ENCODE peak calls at places on chromosome 7, in nine cellular contexts. G is adrenal gland, X is RWPE1, C is BE2C, D is fibroblast of the aortic adventitia, U is Calu3, K is foreskin keratinocyte, M is GM13976, W is natural killer cell. S is an unnamed sample.

GRCh38 chr7:120360918-120361317 is 87.9 kb downstream of the KCND2 start:
- DNase-seq in G (no peak), X (no peak), C (no peak), D (no peak), U (no peak), K (no peak), M (peak), W (no peak), S (no peak)

GRCh38 chr7:100152937-100153666 is 4.4 kb downstream of the LAMTOR4 start:
- DNase-seq in G (no peak), X (no peak), C (peak), D (no peak), U (no peak), K (no peak), M (no peak), W (no peak), S (no peak)

GRCh38 chr7:72099784-72100183 is 312.4 kb downstream of the CALN1 start:
- DNase-seq in G (no peak), X (no peak), C (no peak), D (no peak), U (no peak), K (no peak), M (no peak), W (no peak), S (no peak)

GRCh38 chr7:82598958-82599357 is 155.4 kb upstream of the CACNA2D1 start:
- DNase-seq in G (no peak), X (no peak), C (no peak), D (peak), U (no peak), K (no peak), M (no peak), W (no peak), S (no peak)

GRCh38 chr7:6160191-6160623 is 112.2 kb downstream of the CYTH3 start:
- DNase-seq in G (peak), X (peak), C (peak), D (peak), U (peak), K (peak), M (no peak), W (no peak), S (peak)

GRCh38 chr7:94295805-94296204 is 98.9 kb upstream of the COL1A2 start:
- DNase-seq in G (no peak), X (no peak), C (no peak), D (peak), U (no peak), K (no peak), M (no peak), W (no peak), S (no peak)

GRCh38 chr7:80225361-80225760 is 90.7 kb downstream of the GNAI1 start:
- DNase-seq in G (no peak), X (no peak), C (no peak), D (peak), U (no peak), K (no peak), M (no peak), W (no peak), S (no peak)

GRCh38 chr7:112199035-112199655 is 7.1 kb downstream of the DOCK4 start:
- DNase-seq in G (no peak), X (peak), C (no peak), D (peak), U (no peak), K (peak), M (no peak), W (no peak), S (no peak)

GRCh38 chr7:120996333-120996982 is 7.9 kb downstream of the CPED1 start:
- DNase-seq in G (peak), X (peak), C (no peak), D (peak), U (peak), K (peak), M (no peak), W (no peak), S (no peak)

GRCh38 chr7:2796358-2797352 is 47.5 kb downstream of the GNA12 start:
- DNase-seq in G (peak), X (no peak), C (no peak), D (peak), U (no peak), K (no peak), M (no peak), W (no peak), S (no peak)

GRCh38 chr7:8189615-8190014 is 72.4 kb downstream of the ICA1 start:
- DNase-seq in G (no peak), X (no peak), C (no peak), D (no peak), U (no peak), K (no peak), M (no peak), W (no peak), S (no peak)

GRCh38 chr7:109842386-109842785 is 1248.5 kb upstream of the LRRN3 start:
- DNase-seq in G (no peak), X (no peak), C (no peak), D (no peak), U (no peak), K (no peak), M (no peak), W (no peak), S (no peak)

GRCh38 chr7:80181411-80181810 is 46.8 kb downstream of the GNAI1 start:
- DNase-seq in G (no peak), X (no peak), C (no peak), D (no peak), U (no peak), K (no peak), M (no peak), W (no peak), S (no peak)

GRCh38 chr7:27113991-27114866 is 11.7 kb upstream of the HOXA2 start:
- DNase-seq in G (no peak), X (peak), C (no peak), D (peak), U (peak), K (peak), M (no peak), W (no peak), S (no peak)

GRCh38 chr7:21642422-21642821 is 99.6 kb downstream of the DNAH11 start:
- DNase-seq in G (no peak), X (no peak), C (no peak), D (peak), U (no peak), K (no peak), M (no peak), W (no peak), S (no peak)

GRCh38 chr7:141128506-141128905 is 54.6 kb downstream of the TMEM178B start:
- DNase-seq in G (no peak), X (no peak), C (no peak), D (no peak), U (no peak), K (no peak), M (no peak), W (no peak), S (no peak)

GRCh38 chr7:100837099-100837836 is 9.9 kb upstream of the EPHB4 start:
- DNase-seq in G (peak), X (peak), C (peak), D (peak), U (peak), K (peak), M (peak), W (peak), S (no peak)

GRCh38 chr7:93298671-93299070 is 66.5 kb downstream of the VPS50 start:
- DNase-seq in G (no peak), X (no peak), C (no peak), D (peak), U (no peak), K (no peak), M (no peak), W (no peak), S (no peak)

GRCh38 chr7:95718556-95719410 is 53.6 kb upstream of the DYNC1I1 start:
- DNase-seq in G (no peak), X (peak), C (no peak), D (peak), U (no peak), K (peak), M (peak), W (no peak), S (no peak)
- TF ChIP-seq CTCF in G (peak), X (peak), C (peak), D (peak), U (no peak), K (peak), M (no peak), W (no peak), S (peak)

DNA sequence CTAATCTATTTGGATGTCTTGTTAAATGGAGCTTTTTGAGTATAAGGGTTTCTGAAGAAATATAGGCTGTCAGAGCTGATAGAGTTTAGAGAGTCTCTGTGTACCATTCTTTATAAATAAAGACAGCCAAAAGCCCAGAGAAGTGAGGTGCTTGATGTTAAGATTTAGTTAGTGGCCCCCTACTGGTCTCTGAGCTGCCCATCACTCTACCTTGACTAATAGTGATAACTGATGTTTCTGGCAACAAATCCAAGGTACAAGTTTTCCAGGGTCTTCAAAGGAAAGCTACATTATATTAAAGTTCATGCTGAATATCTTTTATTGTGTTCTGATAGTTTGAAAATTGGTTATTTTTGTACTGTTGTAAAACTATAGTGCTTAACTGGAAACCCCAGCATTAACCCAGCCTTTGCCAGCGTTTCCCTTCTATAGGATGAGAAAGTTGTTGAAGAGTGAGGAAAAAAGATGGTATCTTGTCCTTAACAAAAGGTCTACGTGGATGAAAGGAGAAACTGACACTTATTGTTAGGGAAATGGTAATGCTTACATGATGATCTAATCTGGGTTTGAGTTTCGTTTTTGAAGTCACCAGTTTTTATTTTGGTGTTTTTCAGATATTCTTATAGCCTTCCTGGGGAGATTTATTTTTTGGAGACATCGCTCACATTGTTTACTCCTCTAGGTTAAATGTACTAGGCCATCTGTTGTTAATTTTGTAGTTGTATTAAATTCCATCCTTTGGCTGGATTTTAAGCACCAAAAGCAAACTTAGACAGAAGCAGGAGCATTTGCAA is 79.0 kb downstream of the AUTS2 start:
- DNase-seq in G (no peak), X (no peak), C (no peak), D (no peak), U (no peak), K (no peak), M (no peak), W (no peak), S (no peak)
- TF ChIP-seq CTCF in G (no peak), X (no peak), C (peak), D (no peak), U (no peak), K (peak), M (peak), W (peak), S (peak)

GRCh38 chr7:139169816-139170215 is 60.3 kb upstream of the ZC3HAV1 start:
- DNase-seq in G (no peak), X (no peak), C (no peak), D (no peak), U (no peak), K (peak), M (no peak), W (no peak), S (no peak)
- TF ChIP-seq CTCF in G (no peak), X (no peak), C (no peak), D (no peak), U (no peak), K (no peak), M (no peak), W (no peak), S (no peak)

GRCh38 chr7:34497153-34497777 is 160.8 kb upstream of the NPSR1 start:
- DNase-seq in G (no peak), X (peak), C (peak), D (no peak), U (peak), K (no peak), M (no peak), W (no peak), S (no peak)
- TF ChIP-seq CTCF in G (peak), X (no peak), C (peak), D (peak), U (peak), K (peak), M (no peak), W (no peak), S (no peak)

DNA sequence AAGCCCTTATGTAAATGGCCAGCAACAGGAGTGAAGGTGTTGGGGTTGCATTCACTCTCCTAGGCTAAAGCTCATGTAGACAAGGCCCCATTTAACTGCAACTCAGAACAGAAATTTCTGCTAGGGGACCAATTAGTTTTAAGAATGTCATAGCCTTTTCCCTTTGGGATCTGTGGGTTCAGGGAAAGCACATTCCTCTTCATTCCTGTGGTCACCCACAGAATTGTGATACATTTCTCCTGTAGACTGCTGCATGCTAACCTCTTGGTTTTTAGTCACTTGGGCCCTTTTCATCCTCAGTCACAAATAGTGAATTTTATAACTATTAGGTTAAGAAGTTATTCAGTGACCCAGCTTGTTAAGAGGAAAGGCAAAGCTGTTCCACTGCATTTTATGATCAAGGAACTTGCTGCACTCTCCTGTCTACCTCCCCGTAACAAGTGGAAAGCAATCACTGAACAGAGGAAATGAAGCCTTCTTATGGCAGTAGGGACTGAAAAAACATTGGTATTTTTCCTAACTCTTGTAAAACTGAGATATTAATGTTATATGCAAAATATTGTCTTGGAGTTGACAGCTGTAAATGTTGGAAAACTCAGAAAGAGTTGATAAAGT is 124.9 kb downstream of the SND1 start:
- DNase-seq in G (no peak), X (no peak), C (no peak), D (peak), U (no peak), K (no peak), M (no peak), W (no peak), S (no peak)
- TF ChIP-seq CTCF in G (no peak), X (no peak), C (no peak), D (no peak), U (no peak), K (no peak), M (no peak), W (no peak), S (no peak)

GRCh38 chr7:45867471-45867870 is 5.4 kb downstream of the CCDC201 start:
- DNase-seq in G (no peak), X (no peak), C (no peak), D (no peak), U (no peak), K (peak), M (no peak), W (no peak), S (no peak)

GRCh38 chr7:45869426-45869825 is 3.5 kb downstream of the CCDC201 start:
- DNase-seq in G (no peak), X (no peak), C (no peak), D (peak), U (no peak), K (no peak), M (no peak), W (no peak), S (no peak)

GRCh38 chr7:45865594-45866410 is 7.1 kb downstream of the CCDC201 start:
- DNase-seq in G (no peak), X (no peak), C (no peak), D (no peak), U (no peak), K (no peak), M (no peak), W (no peak), S (no peak)

GRCh38 chr7:45863715-45864114 is 9.2 kb downstream of the CCDC201 start:
- DNase-seq in G (no peak), X (no peak), C (no peak), D (no peak), U (peak), K (no peak), M (no peak), W (no peak), S (no peak)
- TF ChIP-seq CTCF in G (no peak), X (no peak), C (no peak), D (peak), U (no peak), K (peak), M (no peak), W (no peak), S (no peak)

DNA sequence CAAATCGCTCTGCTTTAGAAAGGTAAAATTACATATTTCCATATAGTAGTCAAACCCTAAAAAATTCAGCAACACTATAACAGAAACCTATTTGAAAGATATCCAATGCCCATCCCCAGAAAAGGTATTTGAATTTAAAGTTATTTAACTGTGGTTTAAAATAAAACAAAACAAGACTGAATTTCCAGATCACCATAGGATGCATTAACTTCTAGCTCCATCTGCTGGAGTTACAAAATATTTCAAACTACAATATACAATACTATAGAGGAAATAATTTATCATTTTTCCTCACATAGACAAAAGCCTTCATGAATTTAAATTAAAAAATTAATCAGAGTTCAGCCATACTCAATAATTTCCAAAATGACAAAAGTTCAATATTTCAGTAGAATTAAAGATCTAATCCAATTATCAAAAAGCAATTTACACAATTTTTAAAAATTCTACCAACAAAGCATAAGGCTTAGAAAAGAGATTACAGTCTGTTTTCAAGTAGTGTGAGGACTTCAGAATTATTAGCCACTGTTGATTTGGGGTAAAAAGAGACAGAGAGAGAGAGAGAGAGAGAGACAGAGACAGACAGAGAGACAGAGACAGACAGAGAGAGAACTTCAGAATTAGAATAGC is 75.9 kb downstream of the LMBR1 start:
- DNase-seq in G (no peak), X (peak), C (no peak), D (peak), U (no peak), K (no peak), M (peak), W (no peak), S (no peak)
- TF ChIP-seq CTCF in G (peak), X (peak), C (peak), D (peak), U (no peak), K (peak), M (peak), W (no peak), S (peak)

DNA sequence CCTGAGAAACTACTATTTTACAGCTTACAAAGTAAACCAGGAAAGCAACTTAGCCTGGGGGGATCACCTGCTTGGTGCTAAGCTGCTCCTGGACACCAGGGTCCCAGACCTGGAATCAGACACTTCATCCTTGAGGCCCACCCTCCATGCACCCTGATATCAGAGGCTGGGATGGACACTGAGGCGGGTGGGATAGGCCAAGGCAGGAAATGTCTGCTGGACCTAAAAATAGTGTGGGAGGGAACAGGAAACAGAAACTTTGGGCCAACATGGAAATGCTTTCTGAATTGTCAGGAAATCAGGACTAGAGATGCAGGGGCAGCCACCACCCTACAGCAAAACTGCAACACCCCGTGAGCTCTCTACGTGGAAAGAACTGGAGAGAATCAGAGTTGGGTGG is 101.5 kb upstream of the PODXL start:
- DNase-seq in G (no peak), X (no peak), C (no peak), D (peak), U (no peak), K (no peak), M (no peak), W (no peak), S (no peak)
- TF ChIP-seq CTCF in G (no peak), X (no peak), C (no peak), D (no peak), U (no peak), K (no peak), M (no peak), W (no peak), S (no peak)

GRCh38 chr7:128405345-128406146 is 4.2 kb downstream of the IMPDH1 start:
- DNase-seq in G (no peak), X (peak), C (peak), D (no peak), U (peak), K (no peak), M (peak), W (peak), S (no peak)
- TF ChIP-seq CTCF in G (no peak), X (no peak), C (no peak), D (no peak), U (no peak), K (no peak), M (no peak), W (no peak), S (no peak)

GRCh38 chr7:1709900-1710299 is 39.8 kb downstream of the ELFN1 start:
- DNase-seq in G (no peak), X (no peak), C (no peak), D (peak), U (no peak), K (no peak), M (no peak), W (no peak), S (no peak)
- TF ChIP-seq CTCF in G (peak), X (no peak), C (peak), D (peak), U (peak), K (peak), M (no peak), W (peak), S (no peak)

S was measured in D721Med.